ENCODE peak calls at places on chromosomes 4 and X, in six cellular contexts. F is fibroblast of lung, C is GM06990, H is epithelial cell of esophagus, P is fibroblast of the aortic adventitia, M is esophagus squamous epithelium. N is an unnamed sample.

GRCh38 chr4:137946423-137946822 is 295.7 kb downstream of the SLC7A11 start:
- DNase-seq in F (peak; percentile 51), C (no peak), M (no peak), P (peak; percentile 21), H (peak; percentile 40), N (peak; percentile 3)

GRCh38 chr4:165394275-165394674 is 15.5 kb downstream of the CPE start:
- DNase-seq in C (no peak), F (peak; percentile 88), M (no peak), H (peak; percentile 40), P (peak; percentile 91), N (peak; percentile 86)

GRCh38 chr4:125728568-125728967 is 413.8 kb downstream of the FAT4 start:
- DNase-seq in F (peak; percentile 98), H (peak; percentile 98), C (no peak), P (peak; percentile 96), M (no peak), N (peak; percentile 95)

GRCh38 chr4:139457318-139457717 is 3.4 kb downstream of the RAB33B start:
- DNase-seq in P (peak; percentile 35), H (peak; percentile 34), C (no peak), M (no peak), F (no peak), N (no peak)

GRCh38 chrX:103343105-103343504 is 13.1 kb downstream of the TCEAL7 start:
- DNase-seq in F (peak; percentile 20), H (peak; percentile 48), M (no peak), P (peak; percentile 71), C (no peak), N (peak; percentile 56)

GRCh38 chrX:150694738-150695410 is 1.7 kb downstream of the MTMR1 start:
- DNase-seq in P (no peak), M (no peak), F (no peak), C (no peak), H (peak; percentile 5), N (no peak)

GRCh38 chr4:21012851-21013331 is 312.6 kb downstream of the PACRGL start:
- DNase-seq in M (no peak), C (no peak), P (no peak), F (peak; percentile 48), H (peak; percentile 48), N (peak; percentile 39)

GRCh38 chr4:2819244-2820215 is 24.1 kb upstream of the ADD1 start:
- DNase-seq in M (no peak), C (no peak), H (no peak), F (no peak), P (no peak), N (no peak)

GRCh38 chr4:187887886-187888285 is 107.7 kb upstream of the ZFP42 start:
- DNase-seq in H (no peak), M (no peak), F (no peak), P (no peak), C (no peak), N (no peak)

GRCh38 chrX:39953027-39953426 is 144.7 kb downstream of the BCOR start:
- DNase-seq in F (no peak), H (no peak), P (no peak), M (no peak), C (no peak), N (no peak)

GRCh38 chr4:8706221-8707044 is 113.9 kb downstream of the CPZ start:
- DNase-seq in P (no peak), M (no peak), C (no peak), H (no peak), F (no peak), N (no peak)

GRCh38 chrX:47297874-47298273 is 65.1 kb downstream of the USP11 start:
- DNase-seq in M (no peak), P (no peak), H (peak; percentile 89), F (no peak), C (no peak), N (no peak)

GRCh38 chrX:288561-288991 is 7.4 kb downstream of the PLCXD1 start:
- DNase-seq in H (no peak), M (no peak), P (no peak), C (no peak), F (no peak), N (no peak)

GRCh38 chrX:40010550-40011364 is 87.0 kb downstream of the BCOR start:
- DNase-seq in C (no peak), F (no peak), P (no peak), H (no peak), M (no peak), N (no peak)

GRCh38 chr4:10457255-10457801 is at the start of gene ZNF518B:
- DNase-seq in M (no peak), H (peak; percentile 70), F (peak; percentile 61), C (peak; percentile 87), P (peak; percentile 53), N (peak; percentile 56)

GRCh38 chrX:121114691-121115090 is 67.3 kb downstream of the GLUD2 start:
- DNase-seq in M (no peak), C (no peak), H (no peak), F (no peak), P (no peak), N (no peak)

GRCh38 chrX:153226344-153227190 is 47.5 kb downstream of the MAGEA1 start:
- DNase-seq in C (no peak), H (peak; percentile 94), M (no peak), F (peak; percentile 36), P (peak; percentile 43), N (peak; percentile 5)

GRCh38 chr4:146193628-146194027 is 18.1 kb downstream of the LSM6 start:
- DNase-seq in M (no peak), F (no peak), P (no peak), H (no peak), C (no peak), N (no peak)

GRCh38 chrX:53716328-53717088 is 30.0 kb upstream of the HUWE1 start:
- DNase-seq in F (peak; percentile 65), C (peak; percentile 54), H (no peak), P (peak; percentile 40), M (no peak), N (peak; percentile 5)

GRCh38 chr4:24731448-24731847 is 63.9 kb upstream of the SOD3 start:
- DNase-seq in C (no peak), H (no peak), F (no peak), P (no peak), M (no peak), N (no peak)

GRCh38 chrX:19535481-19535880 is 20.2 kb upstream of the MAP3K15 start:
- DNase-seq in P (peak; percentile 37), M (no peak), H (peak; percentile 23), F (no peak), C (no peak), N (peak; percentile 8)

GRCh38 chr4:8268901-8269534 is 536 bp upstream of the HTRA3 start:
- DNase-seq in M (no peak), H (no peak), C (no peak), F (no peak), P (no peak), N (no peak)

GRCh38 chr4:152307669-152308068 is 228.2 kb downstream of the FBXW7 start:
- DNase-seq in M (no peak), F (no peak), H (no peak), C (no peak), P (no peak), N (no peak)
- H3K4me3 ChIP-seq in M (no peak overlapping the region), F (no peak overlapping the region), H (no peak overlapping the region), C (no peak overlapping the region), P (no peak overlapping the region), N (no peak overlapping the region)

DNA sequence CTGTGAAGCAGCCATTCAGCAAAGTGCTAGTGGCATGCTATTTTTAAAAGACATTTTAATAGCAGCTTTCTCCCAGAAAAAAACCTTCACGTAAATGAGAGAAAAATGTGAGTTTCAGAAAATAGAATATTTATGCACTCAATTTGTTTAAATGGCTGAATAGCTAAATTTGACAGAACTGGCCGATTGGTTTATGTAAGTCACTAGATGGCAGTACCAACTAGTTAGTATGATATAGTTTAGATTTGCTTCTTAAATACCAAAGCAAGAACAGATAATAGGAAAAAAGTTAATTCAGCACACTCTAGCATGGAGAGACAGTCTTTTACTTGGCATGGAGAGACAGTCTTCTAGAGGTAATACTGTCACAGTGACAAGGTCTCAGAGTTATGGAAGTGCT is 250.1 kb downstream of the SNCA start:
- DNase-seq in C (no peak), M (no peak), P (peak; percentile 28), F (peak; percentile 9), H (peak; percentile 36), N (peak; percentile 35)
- TF ChIP-seq CTCF in C (peak; percentile 26), M (no peak), P (no peak), F (peak; percentile 5), H (peak; percentile 26), N (peak; percentile 33)

GRCh38 chrX:130174937-130175336 is 3.2 kb downstream of the RAB33A start:
- DNase-seq in H (no peak), M (no peak), C (no peak), P (no peak), F (no peak), N (no peak)

GRCh38 chrX:130176354-130176776 is 4.6 kb downstream of the RAB33A start:
- DNase-seq in C (peak; percentile 54), M (no peak), P (no peak), F (peak; percentile 11), H (peak; percentile 20), N (no peak)

GRCh38 chrX:130172127-130172834 is 519 bp downstream of the RAB33A start:
- DNase-seq in H (no peak), P (no peak), F (no peak), M (no peak), C (no peak), N (no peak)

GRCh38 chrX:130173190-130173895 is 1.6 kb downstream of the RAB33A start:
- DNase-seq in C (no peak), F (peak; percentile 79), P (peak; percentile 93), M (no peak), H (peak; percentile 4), N (peak; percentile 77)

GRCh38 chrX:130174051-130174704 is 2.4 kb downstream of the RAB33A start:
- DNase-seq in C (no peak), F (peak; percentile 71), M (no peak), H (peak; percentile 29), P (peak; percentile 91), N (peak; percentile 44)
- H3K4me3 ChIP-seq in C (no peak overlapping the region), F (no peak overlapping the region), M (no peak overlapping the region), H (no peak overlapping the region), P (no peak overlapping the region), N (no peak overlapping the region)

DNA sequence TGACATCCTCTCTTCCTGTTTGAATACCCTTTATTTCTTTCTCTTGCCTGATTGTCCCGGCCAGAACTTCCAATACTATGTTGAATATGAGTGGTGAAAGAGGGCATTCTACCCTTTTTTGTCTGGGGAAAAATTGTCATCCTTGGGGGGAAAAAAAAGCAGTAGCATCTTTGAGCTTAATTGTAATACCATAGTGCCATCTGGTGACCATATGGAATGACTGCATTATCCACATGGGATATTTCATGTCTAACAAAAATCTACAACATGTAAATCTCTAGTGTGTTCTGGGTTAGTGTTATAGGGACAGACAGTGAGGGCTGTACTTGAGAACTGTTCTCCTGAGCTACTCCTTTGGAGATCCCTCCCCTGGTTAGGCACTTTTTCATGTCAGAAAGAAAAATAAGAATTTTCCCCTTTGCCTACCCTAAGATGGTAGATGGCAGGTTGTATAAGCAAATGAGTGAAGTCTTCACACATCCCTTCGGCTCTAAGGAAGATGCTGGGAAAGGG is 26.0 kb downstream of the CAPN6 start:
- DNase-seq in P (peak; percentile 33), F (peak; percentile 12), C (no peak), M (no peak), H (peak; percentile 16), N (peak; percentile 14)
- TF ChIP-seq CTCF in P (peak; percentile 49), F (peak; percentile 29), C (peak; percentile 38), M (peak; percentile 23), H (peak; percentile 43), N (peak; percentile 51)

DNA sequence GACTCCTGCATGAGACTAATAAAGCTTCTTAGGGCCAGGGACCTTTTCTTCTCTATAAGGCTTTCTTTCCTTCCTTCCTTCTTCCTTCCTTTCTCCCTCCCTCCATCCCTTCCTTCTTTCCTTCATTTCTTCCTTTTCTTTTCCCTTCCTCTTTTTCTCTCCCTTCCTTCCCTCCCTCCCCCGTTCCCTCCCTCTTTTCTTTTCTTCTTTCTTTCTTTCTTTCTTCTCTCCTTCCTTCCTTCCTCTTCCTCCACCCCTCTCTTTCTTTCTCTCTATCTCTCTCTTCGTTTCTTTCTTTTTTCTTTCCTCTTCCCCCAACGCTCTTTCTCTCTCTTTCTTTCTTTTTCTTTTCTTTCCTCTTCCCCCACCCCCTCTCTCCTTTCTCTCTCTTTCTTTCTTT is 2.5 kb upstream of the MAGEB17 start:
- DNase-seq in P (no peak), H (no peak), C (no peak), F (no peak), M (no peak), N (no peak)
- H3K4me3 ChIP-seq in P (no peak overlapping the region), H (no peak overlapping the region), C (no peak overlapping the region), F (no peak overlapping the region), M (no peak overlapping the region), N (no peak overlapping the region)